ENCODE peak calls at places on chromosomes 2 and 18, in nine cellular contexts. G is brain microvascular endothelial cell; M is fibroblast of mammary gland; S is CD8-positive, alpha-beta T cell; A is fibroblast of lung; N is CD4-positive, alpha-beta T cell; I is neural crest cell; E is astrocyte of the spinal cord; R is Calu3. F is an unnamed sample.
A peak's percentile ranks its signal among the peaks of the same experiment; 100 is the strongest.

GRCh38 chr18:11419336-11419735 is 190.1 kb upstream of the SLC35G4 start:
- DNase-seq in E (no peak), R (no peak), I (no peak), G (no peak), M (no peak), N (no peak), A (no peak), S (no peak), F (no peak)

GRCh38 chr2:225454412-225454811 is 54.9 kb downstream of the NYAP2 start:
- DNase-seq in I (no peak), R (no peak), S (no peak), G (no peak), N (no peak), E (no peak), M (no peak), A (no peak), F (no peak)

GRCh38 chr2:96090181-96090500 is 26.2 kb downstream of the ADRA2B start:
- DNase-seq in S (no peak), A (no peak), N (no peak), G (no peak), R (no peak), E (no peak), I (no peak), M (no peak), F (no peak)

GRCh38 chr2:157725856-157726255 is 97.2 kb upstream of the ACVR1C start:
- DNase-seq in G (peak; percentile 38), S (no peak), M (no peak), R (no peak), E (peak; percentile 45), I (no peak), A (peak; percentile 74), N (no peak), F (no peak)

GRCh38 chr2:108267117-108267516 is 21.6 kb upstream of the SULT1C2 start:
- DNase-seq in E (peak; percentile 65), I (no peak), G (peak; percentile 66), R (no peak), A (peak; percentile 67), M (peak; percentile 77), N (no peak), S (no peak), F (no peak)

GRCh38 chr2:85999131-85999831 is 106.4 kb downstream of the POLR1A start:
- DNase-seq in G (peak; percentile 54), R (no peak), E (peak; percentile 78), N (peak; percentile 17), S (peak; percentile 38), A (no peak), I (no peak), M (no peak), F (no peak)

GRCh38 chr2:56287508-56287907 is 103.7 kb downstream of the CCDC85A start:
- DNase-seq in M (no peak), N (no peak), G (no peak), S (no peak), E (no peak), R (no peak), I (no peak), A (peak; percentile 29), F (no peak)

GRCh38 chr2:240466579-240467148 is 31.2 kb downstream of the GPC1 start:
- DNase-seq in N (no peak), R (no peak), G (no peak), E (no peak), M (no peak), S (peak; percentile 5), I (no peak), A (no peak), F (no peak)

GRCh38 chr18:64100136-64100922 is 48.6 kb downstream of the LINC00305 start:
- DNase-seq in G (no peak), N (no peak), A (no peak), S (no peak), M (no peak), I (no peak), R (no peak), E (no peak), F (no peak)

GRCh38 chr18:64099244-64099643 is 49.6 kb downstream of the LINC00305 start:
- DNase-seq in G (no peak), A (no peak), S (no peak), N (no peak), M (no peak), E (no peak), R (no peak), I (no peak), F (no peak)

DNA sequence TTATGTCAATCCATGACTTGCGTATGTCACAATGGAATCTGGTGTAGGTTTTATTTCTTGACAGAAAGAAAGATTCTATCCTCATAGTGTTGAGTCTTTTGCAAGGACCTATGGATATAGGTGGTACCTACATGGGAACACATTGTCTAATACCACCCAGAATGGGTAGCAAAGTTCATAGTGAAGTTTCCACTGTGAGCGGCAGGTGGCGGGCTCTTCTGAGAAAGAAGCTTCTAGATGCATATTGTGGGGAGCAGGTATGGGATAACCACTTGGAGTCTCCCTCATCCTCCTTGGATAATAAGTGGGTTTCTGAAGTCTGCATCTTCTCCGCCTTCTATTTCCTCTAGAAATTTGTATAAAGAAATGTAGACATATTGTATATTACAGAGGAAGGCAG is 44.9 kb downstream of the LINC00305 start:
- DNase-seq in R (no peak), N (no peak), G (no peak), M (no peak), A (no peak), I (no peak), S (no peak), E (no peak), F (no peak)
- TF ChIP-seq CTCF in R (no peak), N (no peak), G (no peak), M (no peak), A (no peak), I (peak; percentile 34), S (no peak), E (no peak), F (no peak)

GRCh38 chr2:119049968-119050657 is 108.1 kb downstream of the MARCO start:
- DNase-seq in M (no peak), R (peak; percentile 17), E (no peak), A (no peak), N (no peak), G (no peak), I (no peak), S (no peak), F (no peak)
- TF ChIP-seq CTCF in M (no peak), R (no peak), E (no peak), A (no peak), N (no peak), G (no peak), I (peak; percentile 27), S (no peak), F (no peak)

GRCh38 chr2:38400513-38400912 is 23.4 kb upstream of the ATL2 start:
- DNase-seq in N (no peak), M (no peak), A (no peak), R (no peak), E (no peak), G (no peak), I (no peak), S (no peak), F (no peak)
- TF ChIP-seq CTCF in N (no peak), M (no peak), A (no peak), R (no peak), E (no peak), G (no peak), I (no peak), S (no peak), F (no peak)

DNA sequence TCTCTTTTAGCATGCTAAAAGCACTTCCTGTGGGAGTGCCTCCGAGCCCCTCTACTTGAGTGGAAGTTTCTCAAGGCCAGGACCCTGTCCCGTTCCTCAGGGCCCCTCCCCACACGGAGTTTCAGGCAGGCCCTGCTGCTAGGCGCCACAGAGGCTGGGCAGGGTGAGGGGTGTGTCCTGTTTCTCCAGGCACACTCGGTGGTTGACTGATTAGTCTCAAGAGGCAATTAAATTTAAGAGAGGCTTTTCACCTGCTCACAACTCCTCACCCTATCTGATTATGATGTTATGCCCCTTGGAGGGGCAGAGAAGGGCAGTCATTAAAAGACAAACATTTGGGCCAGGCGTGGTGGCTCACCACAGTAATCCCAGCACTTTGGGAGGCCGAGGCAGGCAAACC is 160.8 kb upstream of the HAAO start:
- DNase-seq in G (no peak), M (no peak), N (no peak), A (no peak), S (no peak), E (no peak), R (no peak), I (no peak), F (no peak)
- TF ChIP-seq CTCF in G (no peak), M (no peak), N (no peak), A (no peak), S (no peak), E (no peak), R (no peak), I (no peak), F (no peak)

GRCh38 chr2:17879137-17879912 is 858 bp downstream of the KCNS3 start:
- DNase-seq in A (peak; percentile 52), N (no peak), G (peak; percentile 27), S (no peak), I (peak; percentile 55), E (peak; percentile 66), R (peak; percentile 68), M (peak; percentile 46), F (peak; percentile 34)
- TF ChIP-seq CTCF in A (peak; percentile 33), N (no peak), G (peak; percentile 53), S (no peak), I (peak; percentile 37), E (peak; percentile 33), R (no peak), M (peak; percentile 19), F (peak; percentile 53)

DNA sequence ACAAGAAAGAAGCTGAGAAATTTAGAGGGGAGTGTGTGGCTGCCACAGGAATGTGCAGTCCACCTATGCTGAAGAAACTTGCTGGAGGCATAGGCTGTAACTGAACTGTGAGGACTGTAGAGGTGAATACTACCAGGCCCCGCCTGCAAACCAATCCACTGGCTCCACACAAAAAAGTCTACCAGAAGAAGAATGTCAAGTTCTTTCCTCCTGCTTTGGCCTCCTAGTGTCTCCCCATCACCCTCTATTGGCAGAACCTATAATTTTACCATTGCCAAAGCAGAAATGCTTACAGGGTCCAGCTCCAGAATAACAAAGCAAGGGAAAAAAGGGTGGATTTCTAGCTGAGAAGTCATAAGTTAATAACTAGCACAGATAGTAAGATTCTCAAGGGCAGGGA is 5.9 kb upstream of the ATP5MC3 start:
- DNase-seq in N (no peak), M (peak; percentile 25), R (peak; percentile 2), S (no peak), I (no peak), A (peak; percentile 5), G (no peak), E (peak; percentile 17), F (no peak)
- TF ChIP-seq CTCF in N (peak; percentile 27), M (peak; percentile 23), R (peak; percentile 30), S (peak; percentile 11), I (no peak), A (peak; percentile 27), G (peak; percentile 58), E (peak; percentile 35), F (peak; percentile 28)